ENCODE peak calls at places on chromosomes 16 and 17, in six cellular contexts. One of them, this sample, is unnamed.

GRCh38 chr16:13453938-13454553 is 465.9 kb upstream of the ERCC4 start:
- DNase-seq in transverse colon: peak; percentile 9
- DNase-seq in tibial nerve: no peak
- DNase-seq in Peyer's patch: no peak
- DNase-seq in endothelial cell of umbilical vein: no peak
- DNase-seq in A549: peak; percentile 16
- DNase-seq in this sample: no peak

GRCh38 chr16:28526201-28527099 is 12.3 kb downstream of the NUPR1 start:
- DNase-seq in endothelial cell of umbilical vein: no peak
- DNase-seq in Peyer's patch: no peak
- DNase-seq in A549: no peak
- DNase-seq in tibial nerve: no peak
- DNase-seq in transverse colon: no peak
- DNase-seq in this sample: no peak

GRCh38 chr16:79912592-79913310 is 312.2 kb upstream of the MAF start:
- DNase-seq in endothelial cell of umbilical vein: no peak
- DNase-seq in transverse colon: no peak
- DNase-seq in Peyer's patch: no peak
- DNase-seq in A549: no peak
- DNase-seq in tibial nerve: no peak
- DNase-seq in this sample: no peak

GRCh38 chr16:11560701-11561439 is 25.8 kb downstream of the LITAF start:
- DNase-seq in A549: no peak
- DNase-seq in Peyer's patch: no peak
- DNase-seq in tibial nerve: peak; percentile 32
- DNase-seq in transverse colon: peak; percentile 26
- DNase-seq in endothelial cell of umbilical vein: peak; percentile 54
- DNase-seq in this sample: peak; percentile 63

GRCh38 chr16:58031016-58031800 is 5.7 kb downstream of the MMP15 start:
- DNase-seq in transverse colon: no peak
- DNase-seq in Peyer's patch: peak; percentile 51
- DNase-seq in endothelial cell of umbilical vein: no peak
- DNase-seq in A549: no peak
- DNase-seq in tibial nerve: no peak
- DNase-seq in this sample: no peak

GRCh38 chr16:30841332-30841731 is 52.5 kb downstream of the BCL7C start:
- DNase-seq in tibial nerve: no peak
- DNase-seq in transverse colon: no peak
- DNase-seq in endothelial cell of umbilical vein: no peak
- DNase-seq in Peyer's patch: no peak
- DNase-seq in A549: no peak
- DNase-seq in this sample: no peak

GRCh38 chr16:82660078-82660645 is 33.4 kb downstream of the CDH13 start:
- DNase-seq in tibial nerve: no peak
- DNase-seq in endothelial cell of umbilical vein: no peak
- DNase-seq in Peyer's patch: no peak
- DNase-seq in transverse colon: no peak
- DNase-seq in A549: no peak
- DNase-seq in this sample: no peak

GRCh38 chr16:68436581-68436980 is 11.7 kb downstream of the SMPD3 start:
- DNase-seq in transverse colon: no peak
- DNase-seq in Peyer's patch: no peak
- DNase-seq in tibial nerve: no peak
- DNase-seq in endothelial cell of umbilical vein: no peak
- DNase-seq in A549: peak; percentile 55
- DNase-seq in this sample: no peak

GRCh38 chr16:53900678-53901077 is 196.7 kb downstream of the FTO start:
- DNase-seq in Peyer's patch: no peak
- DNase-seq in tibial nerve: no peak
- DNase-seq in endothelial cell of umbilical vein: no peak
- DNase-seq in transverse colon: no peak
- DNase-seq in A549: no peak
- DNase-seq in this sample: no peak

GRCh38 chr17:31830971-31831755 is 27.9 kb downstream of the COPRS start:
- DNase-seq in Peyer's patch: no peak
- DNase-seq in endothelial cell of umbilical vein: no peak
- DNase-seq in A549: no peak
- DNase-seq in tibial nerve: no peak
- DNase-seq in transverse colon: no peak
- DNase-seq in this sample: no peak

GRCh38 chr17:31428512-31428911 is 37.0 kb downstream of the RAB11FIP4 start:
- DNase-seq in A549: no peak
- DNase-seq in endothelial cell of umbilical vein: no peak
- DNase-seq in transverse colon: no peak
- DNase-seq in Peyer's patch: no peak
- DNase-seq in tibial nerve: no peak
- DNase-seq in this sample: no peak

GRCh38 chr17:5745091-5745820 is 160.9 kb upstream of the NLRP1 start:
- DNase-seq in A549: no peak
- DNase-seq in transverse colon: no peak
- DNase-seq in endothelial cell of umbilical vein: no peak
- DNase-seq in Peyer's patch: no peak
- DNase-seq in tibial nerve: no peak
- DNase-seq in this sample: no peak

GRCh38 chr16:56684256-56684925 is 2.1 kb downstream of the MT1X start:
- DNase-seq in A549: no peak
- DNase-seq in tibial nerve: no peak
- DNase-seq in transverse colon: no peak
- DNase-seq in Peyer's patch: no peak
- DNase-seq in endothelial cell of umbilical vein: no peak
- DNase-seq in this sample: no peak

GRCh38 chr16:12239953-12240485 is 263.5 kb downstream of the SNX29 start:
- DNase-seq in tibial nerve: no peak
- DNase-seq in endothelial cell of umbilical vein: peak; percentile 54
- DNase-seq in Peyer's patch: no peak
- DNase-seq in A549: no peak
- DNase-seq in transverse colon: no peak
- DNase-seq in this sample: no peak

DNA sequence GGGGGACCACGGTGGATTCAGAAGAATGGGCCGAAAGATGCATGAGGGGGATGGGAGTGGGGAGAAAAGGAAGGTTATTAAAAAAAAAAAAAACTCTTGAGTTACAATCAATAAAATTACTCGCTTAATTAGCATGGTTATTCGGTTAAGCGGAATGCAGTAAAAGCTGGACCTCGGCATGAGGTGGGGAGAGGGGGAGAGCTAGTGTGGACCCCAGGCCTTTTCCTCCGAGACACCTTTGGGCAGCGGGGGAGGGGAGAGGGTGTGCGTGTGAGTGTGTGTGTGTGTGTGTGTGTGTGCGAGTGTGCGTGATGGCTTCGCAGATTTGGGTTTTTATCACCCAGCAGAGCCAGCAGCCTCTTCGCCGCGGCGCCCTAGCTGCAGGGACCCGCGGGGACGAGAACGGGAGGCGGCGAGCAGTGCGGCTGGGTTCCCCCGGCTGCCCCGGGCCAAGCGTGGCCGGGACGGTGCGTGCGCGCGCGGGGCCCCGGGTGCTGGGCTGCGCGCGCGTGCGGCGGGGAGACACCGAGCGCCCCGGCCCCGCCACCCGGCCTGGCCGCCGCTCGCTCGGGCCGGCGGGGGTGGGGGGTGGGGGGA is 3.7 kb downstream of the BAHCC1 start:
- DNase-seq in Peyer's patch: no peak
- DNase-seq in transverse colon: no peak
- DNase-seq in tibial nerve: no peak
- DNase-seq in A549: peak; percentile 60
- DNase-seq in endothelial cell of umbilical vein: peak; percentile 39
- DNase-seq in this sample: no peak
- H3K4me3 ChIP-seq in Peyer's patch: peak overlapping the region; percentile 62
- H3K4me3 ChIP-seq in transverse colon: peak overlapping the region; percentile 85
- H3K4me3 ChIP-seq in tibial nerve: peak overlapping the region; percentile 56
- H3K4me3 ChIP-seq in A549: peak overlapping the region; percentile 76
- H3K4me3 ChIP-seq in endothelial cell of umbilical vein: peak overlapping the region; percentile 65
- H3K4me3 ChIP-seq in this sample: peak overlapping the region; percentile 52

DNA sequence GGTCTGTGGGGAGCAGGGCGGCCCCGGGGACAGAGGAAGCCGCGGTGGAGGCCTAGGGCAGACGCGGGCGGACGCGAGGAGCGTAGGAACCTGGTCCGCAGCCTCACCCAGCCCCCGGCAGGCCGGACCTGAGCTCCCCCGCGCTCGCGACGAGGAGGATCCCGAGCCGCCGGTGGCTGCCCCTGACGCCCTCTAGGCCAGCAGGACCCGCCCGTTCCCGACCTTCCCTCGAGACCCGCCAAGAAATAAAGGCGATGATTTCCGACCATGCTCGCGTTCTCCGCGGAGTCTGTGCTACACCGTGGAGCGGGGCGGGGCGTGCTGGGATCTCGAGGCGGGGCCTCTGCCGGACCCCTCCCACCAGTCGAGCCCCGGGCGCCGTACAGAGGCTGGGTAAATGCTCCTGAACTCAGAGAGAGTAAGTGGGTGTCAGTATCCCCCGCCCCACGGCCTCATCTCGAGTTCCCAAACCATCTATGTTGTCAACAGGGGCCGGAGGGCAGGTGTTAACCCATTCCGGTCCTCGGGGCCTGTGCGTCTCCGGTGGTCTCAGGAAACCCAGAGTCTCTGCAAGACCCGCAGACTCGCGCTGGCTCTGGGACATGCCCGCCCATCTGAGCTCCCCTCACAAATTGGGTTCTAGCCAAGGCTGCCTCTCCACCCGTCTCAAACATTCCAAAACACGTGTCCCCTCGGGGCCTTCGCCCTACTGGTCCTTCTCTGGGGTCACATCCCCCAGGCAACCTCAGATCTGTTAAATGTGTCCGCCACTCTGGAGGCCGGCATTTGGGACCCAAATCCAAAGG is 13.7 kb downstream of the SYCE1L start:
- DNase-seq in endothelial cell of umbilical vein: peak; percentile 62
- DNase-seq in Peyer's patch: peak; percentile 79
- DNase-seq in transverse colon: peak; percentile 75
- DNase-seq in tibial nerve: peak; percentile 40
- DNase-seq in A549: peak; percentile 73
- DNase-seq in this sample: peak; percentile 69
- TF ChIP-seq POLR2A in endothelial cell of umbilical vein: no peak
- TF ChIP-seq POLR2A in Peyer's patch: peak; percentile 8
- TF ChIP-seq POLR2A in transverse colon: no peak
- TF ChIP-seq POLR2A in tibial nerve: peak; percentile 12
- TF ChIP-seq POLR2A in A549: peak; percentile 51
- TF ChIP-seq POLR2A in this sample: peak; percentile 17

DNA sequence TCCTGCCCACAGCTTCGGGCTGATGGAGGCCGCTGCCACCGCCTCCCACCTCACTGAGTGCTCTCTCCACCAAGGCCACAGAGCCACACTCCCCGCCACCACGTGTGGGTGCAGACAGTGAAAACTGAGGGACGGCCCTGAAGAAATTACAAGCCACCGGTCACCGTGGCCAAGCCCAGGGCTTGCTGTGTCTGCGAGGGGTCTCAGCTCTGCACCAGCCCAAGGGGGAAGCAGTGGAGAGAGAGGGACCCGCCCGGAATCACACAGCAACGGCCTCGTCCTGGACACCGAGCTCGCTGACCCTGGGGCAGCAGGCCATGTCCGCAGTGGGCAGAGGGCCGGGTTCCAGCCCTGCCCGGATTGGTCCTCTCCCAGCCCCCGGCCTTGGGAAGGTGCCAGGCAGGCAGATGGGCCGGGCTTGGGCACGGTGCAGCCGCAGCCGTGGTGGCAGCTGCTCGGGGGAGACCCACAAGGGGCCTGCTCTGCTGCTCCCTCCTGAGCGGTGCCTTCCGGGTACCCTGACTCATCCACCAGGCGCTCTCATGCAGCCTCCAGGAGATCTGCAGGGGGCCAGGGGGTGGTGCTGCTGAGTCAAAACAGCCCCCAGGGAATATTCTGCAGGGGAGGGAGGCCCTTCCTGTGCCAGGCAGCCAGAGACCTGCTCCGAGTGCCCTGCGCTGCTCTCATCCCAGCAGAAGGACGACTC is 52.0 kb downstream of the CBFA2T3 start:
- DNase-seq in transverse colon: no peak
- DNase-seq in tibial nerve: no peak
- DNase-seq in Peyer's patch: no peak
- DNase-seq in endothelial cell of umbilical vein: peak; percentile 67
- DNase-seq in A549: peak; percentile 61
- DNase-seq in this sample: peak; percentile 34
- H3K27ac ChIP-seq in transverse colon: no peak overlapping the region
- H3K27ac ChIP-seq in tibial nerve: peak overlapping the region; percentile 35
- H3K27ac ChIP-seq in Peyer's patch: no peak overlapping the region
- H3K27ac ChIP-seq in endothelial cell of umbilical vein: no peak overlapping the region
- H3K27ac ChIP-seq in A549: peak overlapping the region; percentile 54
- H3K27ac ChIP-seq in this sample: peak overlapping the region; percentile 14

DNA sequence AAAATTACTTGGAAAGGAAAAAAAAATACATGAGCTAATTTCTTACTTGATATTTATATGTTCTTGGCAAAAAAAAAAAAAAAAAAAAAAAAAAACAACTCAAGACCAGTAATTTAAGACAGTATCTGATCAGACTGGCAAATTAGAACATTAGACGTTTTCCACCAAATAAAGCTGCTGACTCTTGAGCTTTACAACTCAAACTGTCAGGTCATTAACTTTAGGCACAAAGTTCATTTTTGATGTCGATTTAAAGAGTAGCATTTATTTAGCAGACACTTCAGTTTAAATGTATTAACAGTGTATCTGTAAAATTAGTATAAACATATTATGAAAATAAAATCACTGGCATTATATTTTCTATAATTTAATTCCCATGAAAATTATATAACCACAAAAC is 66.7 kb downstream of the NCOR1 start:
- DNase-seq in endothelial cell of umbilical vein: no peak
- DNase-seq in Peyer's patch: no peak
- DNase-seq in tibial nerve: no peak
- DNase-seq in transverse colon: no peak
- DNase-seq in A549: no peak
- DNase-seq in this sample: no peak
- H3K4me3 ChIP-seq in endothelial cell of umbilical vein: no peak overlapping the region
- H3K4me3 ChIP-seq in Peyer's patch: no peak overlapping the region
- H3K4me3 ChIP-seq in tibial nerve: no peak overlapping the region
- H3K4me3 ChIP-seq in transverse colon: no peak overlapping the region
- H3K4me3 ChIP-seq in A549: no peak overlapping the region
- H3K4me3 ChIP-seq in this sample: no peak overlapping the region

GRCh38 chr17:67475161-67475887 is 98.2 kb downstream of the PITPNC1 start:
- DNase-seq in Peyer's patch: peak; percentile 82
- DNase-seq in transverse colon: peak; percentile 86
- DNase-seq in A549: peak; percentile 82
- DNase-seq in endothelial cell of umbilical vein: peak; percentile 81
- DNase-seq in tibial nerve: peak; percentile 47
- DNase-seq in this sample: peak; percentile 57

GRCh38 chr17:67479119-67479517 is 102.0 kb downstream of the PITPNC1 start:
- DNase-seq in A549: no peak
- DNase-seq in transverse colon: no peak
- DNase-seq in tibial nerve: no peak
- DNase-seq in endothelial cell of umbilical vein: no peak
- DNase-seq in Peyer's patch: no peak
- DNase-seq in this sample: no peak

GRCh38 chr17:67476787-67477335 is 99.8 kb downstream of the PITPNC1 start:
- DNase-seq in A549: no peak
- DNase-seq in endothelial cell of umbilical vein: no peak
- DNase-seq in transverse colon: no peak
- DNase-seq in tibial nerve: no peak
- DNase-seq in Peyer's patch: no peak
- DNase-seq in this sample: no peak

GRCh38 chr17:67478266-67479118 is 101.4 kb downstream of the PITPNC1 start:
- DNase-seq in tibial nerve: no peak
- DNase-seq in Peyer's patch: no peak
- DNase-seq in endothelial cell of umbilical vein: no peak
- DNase-seq in transverse colon: no peak
- DNase-seq in A549: no peak
- DNase-seq in this sample: no peak

GRCh38 chr17:67477687-67478086 is 100.6 kb downstream of the PITPNC1 start:
- DNase-seq in Peyer's patch: no peak
- DNase-seq in transverse colon: no peak
- DNase-seq in tibial nerve: no peak
- DNase-seq in endothelial cell of umbilical vein: no peak
- DNase-seq in A549: no peak
- DNase-seq in this sample: no peak
- TF ChIP-seq POLR2A in Peyer's patch: no peak
- TF ChIP-seq POLR2A in transverse colon: no peak
- TF ChIP-seq POLR2A in tibial nerve: no peak
- TF ChIP-seq POLR2A in endothelial cell of umbilical vein: no peak
- TF ChIP-seq POLR2A in A549: no peak
- TF ChIP-seq POLR2A in this sample: no peak